ENCODE peak calls at places on chromosome 10, in five cellular contexts. D is astrocyte of the spinal cord, G is fibroblast of lung, T is fibroblast of mammary gland, I is heart right ventricle. H is an unnamed sample.

GRCh38 chr10:71547841-71548493 is 151.2 kb downstream of the CDH23 start:
- DNase-seq in D (peak), G (peak), T (peak), I (peak), H (peak)

GRCh38 chr10:667602-668143 is 21.8 kb downstream of the DIP2C start:
- DNase-seq in D (no peak), G (no peak), T (no peak), I (no peak), H (no peak)

GRCh38 chr10:60446855-60447254 is 57.2 kb upstream of the ANK3 start:
- DNase-seq in D (no peak), G (no peak), T (no peak), I (no peak), H (no peak)

GRCh38 chr10:99395750-99396445 is 34.5 kb downstream of the GOT1 start:
- DNase-seq in D (peak), G (peak), T (peak), I (no peak), H (peak)

GRCh38 chr10:68106656-68107055 is 2.6 kb upstream of the MYPN start:
- DNase-seq in D (peak), G (peak), T (peak), I (no peak), H (peak)

GRCh38 chr10:85204814-85205213 is 876.4 kb downstream of the CCSER2 start:
- DNase-seq in D (no peak), G (no peak), T (no peak), I (no peak), H (no peak)

GRCh38 chr10:78335691-78336401 is 302.2 kb downstream of the RPS24 start:
- DNase-seq in D (peak), G (peak), T (peak), I (peak), H (peak)

GRCh38 chr10:42932116-42932515 is 144.8 kb upstream of the RET start:
- DNase-seq in D (no peak), G (no peak), T (no peak), I (no peak), H (no peak)

GRCh38 chr10:100038561-100039071 is 28.9 kb upstream of the DNMBP start:
- DNase-seq in D (no peak), G (no peak), T (peak), I (peak), H (no peak)

GRCh38 chr10:120514035-120514620 is 57.1 kb downstream of the PLPP4 start:
- DNase-seq in D (peak), G (no peak), T (peak), I (no peak), H (no peak)

GRCh38 chr10:133458710-133459453 is 5.1 kb downstream of the SCART1 start:
- DNase-seq in D (no peak), G (no peak), T (no peak), I (no peak), H (no peak)

GRCh38 chr10:132616170-132616994 is 78.8 kb downstream of the INPP5A start:
- DNase-seq in D (no peak), G (no peak), T (no peak), I (no peak), H (no peak)

GRCh38 chr10:94361161-94361794 is 1.5 kb downstream of the NOC3L start:
- DNase-seq in D (no peak), G (peak), T (peak), I (no peak), H (no peak)

GRCh38 chr10:4069491-4069890 is 284.5 kb upstream of the KLF6 start:
- DNase-seq in D (peak), G (no peak), T (no peak), I (no peak), H (peak)

GRCh38 chr10:62618576-62619408 is 185.7 kb upstream of the ADO start:
- DNase-seq in D (peak), G (peak), T (peak), I (no peak), H (peak)

GRCh38 chr10:86820509-86820908 is 64.1 kb downstream of the BMPR1A start:
- DNase-seq in D (no peak), G (no peak), T (no peak), I (no peak), H (no peak)

GRCh38 chr10:566241-566885 is 123.1 kb downstream of the DIP2C start:
- DNase-seq in D (no peak), G (no peak), T (no peak), I (no peak), H (no peak)

GRCh38 chr10:101099901-101100300 is 31.2 kb upstream of the TLX1 start:
- DNase-seq in D (no peak), G (no peak), T (no peak), I (no peak), H (no peak)

GRCh38 chr10:29140991-29141390 is 147.9 kb upstream of the LYZL1 start:
- DNase-seq in D (peak), G (peak), T (peak), I (no peak), H (peak)

GRCh38 chr10:114874827-114875541 is 53.4 kb downstream of the FHIP2A start:
- DNase-seq in D (peak), G (peak), T (peak), I (peak), H (no peak)

GRCh38 chr10:110591760-110592159 is 24.3 kb downstream of the SMC3 start:
- DNase-seq in D (no peak), G (no peak), T (no peak), I (no peak), H (no peak)

GRCh38 chr10:43233601-43234430 is 33.0 kb downstream of the RASGEF1A start:
- DNase-seq in D (no peak), G (no peak), T (no peak), I (no peak), H (no peak)

GRCh38 chr10:86647773-86648705 is 6.3 kb upstream of the OPN4 start:
- DNase-seq in D (no peak), G (no peak), T (no peak), I (no peak), H (no peak)

GRCh38 chr10:13371879-13372470 is 23.9 kb upstream of the SEPHS1 start:
- DNase-seq in D (peak), G (peak), T (peak), I (peak), H (peak)

GRCh38 chr10:130810856-130811255 is 500.7 kb downstream of the TCERG1L start:
- DNase-seq in D (no peak), G (no peak), T (no peak), I (no peak), H (no peak)

GRCh38 chr10:126203746-126204145 is 184.5 kb downstream of the ADAM12 start:
- DNase-seq in D (no peak), G (no peak), T (no peak), I (no peak), H (no peak)

GRCh38 chr10:113476191-113476590 is 76.7 kb upstream of the HABP2 start:
- DNase-seq in D (no peak), G (no peak), T (no peak), I (no peak), H (no peak)

GRCh38 chr10:42367532-42368230 is 270.7 kb downstream of the ZNF33B start:
- DNase-seq in D (peak), G (peak), T (peak), I (peak), H (peak)

GRCh38 chr10:24363070-24363469 is 154.1 kb downstream of the KIAA1217 start:
- DNase-seq in D (peak), G (peak), T (peak), I (no peak), H (no peak)

GRCh38 chr10:99551158-99551557 is 18.4 kb downstream of the NKX2-3 start:
- DNase-seq in D (no peak), G (peak), T (peak), I (no peak), H (peak)

GRCh38 chr10:79383974-79384606 is 36.8 kb downstream of the PPIF start:
- DNase-seq in D (no peak), G (no peak), T (no peak), I (no peak), H (no peak)
- H3K4me3 ChIP-seq in D (no peak), G (no peak), T (no peak), I (no peak), H (no peak)

DNA sequence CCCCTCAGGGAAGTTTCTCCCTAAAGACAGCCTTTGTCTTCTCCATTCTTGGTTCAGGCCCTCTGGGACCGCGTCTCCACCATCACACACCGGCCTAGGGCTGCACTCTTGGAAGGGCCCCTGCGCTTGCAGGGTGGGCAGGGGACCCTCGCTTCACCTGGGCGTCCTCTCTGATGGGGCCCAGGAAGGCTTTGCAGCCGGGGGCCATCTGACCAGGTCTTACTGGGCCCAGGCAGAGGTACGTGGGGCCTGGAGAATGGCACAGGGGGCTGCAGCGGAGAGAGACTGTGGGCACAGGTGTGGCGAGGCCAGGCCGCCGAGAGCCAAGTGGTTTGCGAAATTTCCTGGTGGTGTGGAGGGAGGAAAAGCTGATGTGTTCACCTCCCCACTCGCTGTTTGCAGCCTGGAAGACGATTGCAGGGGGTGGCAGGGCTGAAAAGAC is 44.4 kb downstream of the ALOX5 start:
- DNase-seq in D (no peak), G (no peak), T (no peak), I (peak), H (no peak)
- H3K4me3 ChIP-seq in D (peak), G (peak), T (peak), I (peak), H (peak)

DNA sequence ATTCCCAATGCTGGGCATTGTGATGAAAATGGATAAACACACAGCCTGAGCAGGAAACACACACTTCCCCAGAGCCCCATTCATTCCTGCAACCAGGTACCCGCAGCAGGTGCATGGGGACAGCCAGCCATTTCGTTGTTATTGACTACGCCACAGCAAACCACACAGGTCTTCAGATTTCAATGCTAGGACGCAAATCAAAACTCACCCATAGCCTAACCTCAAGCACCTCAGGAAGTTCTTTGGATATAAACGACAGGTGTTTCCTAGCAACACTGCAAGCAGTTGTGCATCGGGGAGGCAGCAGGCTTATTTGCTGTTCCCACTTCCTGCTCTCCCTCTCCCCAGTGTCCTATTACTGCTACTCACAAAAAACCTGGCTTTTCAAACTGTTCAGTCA is 176.4 kb upstream of the FRMD4A start:
- DNase-seq in D (no peak), G (no peak), T (no peak), I (no peak), H (no peak)
- H3K4me3 ChIP-seq in D (no peak), G (no peak), T (no peak), I (no peak), H (no peak)

GRCh38 chr10:123890761-123891146 is 853 bp downstream of the CPXM2 start:
- DNase-seq in D (no peak), G (no peak), T (no peak), I (no peak), H (no peak)
- H3K4me3 ChIP-seq in D (no peak), G (peak), T (no peak), I (peak), H (no peak)

GRCh38 chr10:103849880-103850571 is 5.3 kb downstream of the SH3PXD2A start:
- DNase-seq in D (peak), G (peak), T (peak), I (no peak), H (peak)

GRCh38 chr10:103851261-103851660 is 4.1 kb downstream of the SH3PXD2A start:
- DNase-seq in D (no peak), G (no peak), T (no peak), I (no peak), H (no peak)

GRCh38 chr10:103850572-103850895 is 4.8 kb downstream of the SH3PXD2A start:
- DNase-seq in D (no peak), G (no peak), T (no peak), I (no peak), H (no peak)

GRCh38 chr10:103847909-103848468 is 7.4 kb downstream of the SH3PXD2A start:
- DNase-seq in D (no peak), G (no peak), T (no peak), I (no peak), H (no peak)

GRCh38 chr10:103849212-103849877 is 6.0 kb downstream of the SH3PXD2A start:
- DNase-seq in D (no peak), G (no peak), T (no peak), I (no peak), H (no peak)
- H3K4me3 ChIP-seq in D (no peak), G (peak), T (no peak), I (no peak), H (peak)

H was measured in skeletal muscle cell.